ENCODE peak calls at places on chromosome 16, in seven cellular contexts. O is vagina, N is dorsolateral prefrontal cortex, Q is GM12865, J is A549, P is astrocyte of the spinal cord, V is kidney. Z is an unnamed sample.

GRCh38 chr16:56493131-56493530 is 26.7 kb downstream of the BBS2 start:
- DNase-seq in O (no peak), N (no peak), Q (no peak), J (no peak), P (no peak), V (no peak), Z (no peak)

GRCh38 chr16:25192096-25192495 is 24.7 kb upstream of the AQP8 start:
- DNase-seq in O (no peak), N (no peak), Q (no peak), J (peak; percentile 23), P (no peak), V (no peak), Z (no peak)

GRCh38 chr16:13316008-13316407 is 414.6 kb downstream of the SHISA9 start:
- DNase-seq in O (no peak), N (no peak), Q (no peak), J (no peak), P (peak; percentile 64), V (no peak), Z (no peak)

GRCh38 chr16:1907226-1907849 is 10.9 kb downstream of the HS3ST6 start:
- DNase-seq in O (no peak), N (no peak), Q (no peak), J (no peak), P (no peak), V (no peak), Z (no peak)

GRCh38 chr16:22250522-22250921 is 44.4 kb downstream of the EEF2K start:
- DNase-seq in O (no peak), N (no peak), Q (no peak), J (no peak), P (no peak), V (no peak), Z (no peak)

GRCh38 chr16:8946544-8946943 is 17.2 kb downstream of the USP7 start:
- DNase-seq in O (no peak), N (no peak), Q (peak; percentile 53), J (no peak), P (no peak), V (no peak), Z (peak; percentile 31)

GRCh38 chr16:29840240-29840639 is 20.0 kb downstream of the MVP start:
- DNase-seq in O (no peak), N (peak; percentile 45), Q (no peak), J (no peak), P (no peak), V (no peak), Z (no peak)

GRCh38 chr16:24997665-24998064 is 17.5 kb downstream of the ARHGAP17 start:
- DNase-seq in O (no peak), N (no peak), Q (no peak), J (no peak), P (no peak), V (no peak), Z (no peak)

GRCh38 chr16:77788196-77789084 is at the start of gene VAT1L:
- DNase-seq in O (no peak), N (peak; percentile 81), Q (peak; percentile 16), J (peak; percentile 44), P (peak; percentile 75), V (peak; percentile 77), Z (no peak)

GRCh38 chr16:57377080-57377841 is 5.0 kb downstream of the CX3CL1 start:
- DNase-seq in O (no peak), N (no peak), Q (peak; percentile 93), J (peak; percentile 62), P (no peak), V (no peak), Z (no peak)

GRCh38 chr16:29974291-29975133 is 844 bp downstream of the TAOK2 start:
- DNase-seq in O (no peak), N (no peak), Q (peak; percentile 35), J (no peak), P (no peak), V (no peak), Z (no peak)

GRCh38 chr16:2482181-2483107 is 7.5 kb downstream of the TBC1D24 start:
- DNase-seq in O (no peak), N (peak; percentile 50), Q (no peak), J (no peak), P (no peak), V (peak; percentile 82), Z (no peak)

GRCh38 chr16:19710191-19710908 is 7.7 kb downstream of the KNOP1 start:
- DNase-seq in O (no peak), N (no peak), Q (no peak), J (no peak), P (no peak), V (peak; percentile 52), Z (no peak)

GRCh38 chr16:35642322-35642835 is 2183.0 kb downstream of the TP53TG3F start:
- DNase-seq in O (peak; percentile 61), N (no peak), Q (no peak), J (no peak), P (no peak), V (no peak), Z (no peak)

GRCh38 chr16:75251280-75252048 is at the start of gene BCAR1:
- DNase-seq in O (no peak), N (peak; percentile 84), Q (peak; percentile 83), J (peak; percentile 85), P (peak; percentile 89), V (peak; percentile 97), Z (peak; percentile 89)

GRCh38 chr16:57638381-57638780 is 10.0 kb downstream of the ADGRG1 start:
- DNase-seq in O (no peak), N (no peak), Q (no peak), J (no peak), P (no peak), V (no peak), Z (no peak)

GRCh38 chr16:74201561-74201960 is 95.1 kb upstream of the PSMD7 start:
- DNase-seq in O (no peak), N (no peak), Q (no peak), J (no peak), P (no peak), V (no peak), Z (no peak)

GRCh38 chr16:80167657-80168056 is 373.1 kb upstream of the DYNLRB2 start:
- DNase-seq in O (no peak), N (no peak), Q (no peak), J (no peak), P (no peak), V (no peak), Z (no peak)

GRCh38 chr16:27258241-27258734 is 10.3 kb downstream of the NSMCE1 start:
- DNase-seq in O (no peak), N (no peak), Q (no peak), J (no peak), P (no peak), V (no peak), Z (no peak)

DNA sequence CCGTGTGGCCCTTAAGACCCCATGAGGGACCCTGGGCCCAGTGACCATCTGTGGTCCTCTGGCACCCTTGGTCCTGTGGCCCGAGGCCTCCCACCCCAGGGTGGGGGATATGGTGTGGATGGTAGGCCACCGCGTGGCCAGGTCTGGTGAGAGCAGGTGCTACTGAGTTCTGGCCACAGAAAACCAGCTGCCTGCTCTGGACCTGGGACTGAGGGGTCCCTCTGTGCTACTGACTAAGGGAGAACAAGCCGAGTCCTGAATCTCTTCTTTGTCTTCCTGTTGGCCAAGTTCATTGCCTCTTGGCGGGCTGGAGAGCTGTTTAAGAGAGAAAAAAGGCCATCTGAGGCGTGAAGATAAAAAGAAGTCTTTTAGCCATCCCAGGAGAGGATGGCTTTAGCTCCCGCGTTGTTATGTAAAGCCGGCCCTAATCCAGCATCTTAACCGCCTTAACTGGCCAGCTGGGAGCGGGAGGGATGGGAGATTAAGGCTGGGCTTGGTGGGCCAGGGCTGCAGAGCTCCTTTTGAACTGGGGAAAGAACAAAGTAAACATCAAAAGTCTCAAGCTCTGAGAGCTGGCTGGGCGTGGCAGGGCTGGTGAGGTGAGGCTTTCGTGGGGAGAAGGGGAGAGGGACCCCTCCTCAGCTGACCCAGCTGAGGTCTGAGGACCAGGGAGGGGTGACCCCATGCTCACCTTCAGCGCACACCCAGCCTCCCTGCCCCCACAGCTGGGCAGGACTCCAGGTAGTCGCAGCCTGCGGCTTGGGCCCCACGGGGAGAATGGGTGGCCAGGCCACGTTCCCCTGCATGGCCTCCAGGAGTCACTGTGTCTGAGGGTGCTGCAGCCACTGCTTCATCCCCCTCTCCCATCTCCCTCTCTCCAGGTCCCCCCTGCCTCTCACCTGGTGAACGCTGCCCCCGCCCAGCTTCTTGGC is 62.4 kb downstream of the NKD1 start:
- DNase-seq in O (no peak), N (no peak), Q (no peak), J (no peak), P (no peak), V (no peak), Z (no peak)
- TF ChIP-seq CTCF in O (no peak), N (peak; percentile 23), Q (no peak), J (no peak), P (no peak), V (no peak), Z (no peak)

GRCh38 chr16:66516808-66517585 is 32.9 kb downstream of the TK2 start:
- DNase-seq in O (no peak), N (peak; percentile 43), Q (peak; percentile 98), J (peak; percentile 99), P (peak; percentile 98), V (peak; percentile 98), Z (peak; percentile 100)
- H3K4me3 ChIP-seq in O (no peak overlapping the region), N (peak overlapping the region; percentile 32), Q (peak overlapping the region; percentile 49), J (peak overlapping the region; percentile 22), P (no peak overlapping the region), V (peak overlapping the region; percentile 18), Z (peak overlapping the region; percentile 41)

GRCh38 chr16:87056083-87056482 is 261.1 kb downstream of the C16orf95 start:
- DNase-seq in O (no peak), N (no peak), Q (no peak), J (peak; percentile 5), P (peak; percentile 47), V (no peak), Z (no peak)
- TF ChIP-seq CTCF in O (no peak), N (no peak), Q (no peak), J (no peak), P (peak; percentile 52), V (no peak), Z (no peak)

DNA sequence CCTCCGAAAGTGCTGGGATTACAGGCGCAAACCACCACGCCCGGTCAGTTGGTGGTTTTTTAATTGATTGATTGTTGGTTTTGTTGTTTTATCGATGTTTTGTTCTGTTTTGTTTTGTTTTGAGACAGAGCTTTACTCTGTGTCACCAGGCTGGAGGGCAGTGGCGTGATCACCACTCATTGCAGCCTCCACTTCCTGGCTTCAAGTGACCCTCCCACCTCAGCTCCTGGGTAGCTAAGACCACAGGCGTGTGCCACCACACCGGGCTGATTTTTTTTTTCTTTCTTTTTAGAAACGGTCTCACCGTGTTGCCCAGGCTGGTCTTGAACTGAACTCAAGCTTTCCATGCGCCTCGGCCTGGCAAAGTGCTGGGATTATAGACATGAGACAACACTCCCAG is 12.4 kb downstream of the FAM234A start:
- DNase-seq in O (no peak), N (no peak), Q (no peak), J (no peak), P (no peak), V (peak; percentile 37), Z (no peak)
- H3K4me3 ChIP-seq in O (no peak overlapping the region), N (no peak overlapping the region), Q (no peak overlapping the region), J (no peak overlapping the region), P (no peak overlapping the region), V (no peak overlapping the region), Z (no peak overlapping the region)

DNA sequence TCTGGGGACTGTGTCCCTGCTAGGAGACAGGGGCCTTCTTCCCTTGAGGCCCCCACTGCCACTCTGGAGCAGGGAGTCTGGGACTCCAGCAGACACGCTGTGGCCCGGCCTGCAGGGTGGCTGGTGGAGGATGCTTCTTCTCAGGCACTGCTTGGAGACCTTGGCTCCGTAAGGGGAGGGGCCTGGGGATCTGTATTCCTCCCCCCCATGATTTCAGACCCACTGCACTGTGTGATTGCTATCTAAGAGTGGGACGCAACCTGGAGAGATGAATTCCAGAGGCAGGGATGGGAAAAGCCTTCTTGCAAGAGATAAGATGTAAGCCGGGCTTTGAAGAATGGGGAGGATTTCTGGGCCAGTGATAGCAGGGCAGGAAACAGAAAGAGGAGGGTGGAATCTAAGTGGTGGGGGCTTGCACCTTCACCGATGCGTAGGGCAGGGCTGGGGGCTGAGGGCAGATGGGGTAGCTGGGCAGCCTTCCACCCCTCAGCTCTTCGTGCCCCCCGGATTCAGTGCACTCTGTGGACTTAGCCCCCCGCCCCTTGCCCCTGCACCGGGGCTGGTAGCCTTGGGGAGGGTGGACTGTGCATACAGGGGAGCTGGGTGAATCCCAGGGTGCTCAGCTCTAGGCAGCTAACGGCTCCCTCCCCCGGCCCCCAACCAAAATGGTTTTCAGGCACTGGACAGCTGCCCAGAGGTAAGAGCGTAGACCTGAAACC is 5.2 kb upstream of the GSE1 start:
- DNase-seq in O (no peak), N (no peak), Q (no peak), J (no peak), P (no peak), V (peak; percentile 66), Z (no peak)
- TF ChIP-seq CTCF in O (no peak), N (no peak), Q (no peak), J (no peak), P (no peak), V (no peak), Z (no peak)

Z was measured in LNCaP clone FGC.